ENCODE peak calls at places on chromosomes 2 and 18, in ten cellular contexts. One of them, this sample, is unnamed.
A peak's percentile ranks its signal among the peaks of the same experiment; 100 is the strongest.

GRCh38 chr2:23624378-23624777 is 239.4 kb downstream of the KLHL29 start:
- DNase-seq in left lung: no peak
- DNase-seq in adrenal gland: no peak
- DNase-seq in pancreas: no peak
- DNase-seq in AG10803: no peak
- DNase-seq in heart left ventricle: no peak
- DNase-seq in astrocyte of the spinal cord: no peak
- DNase-seq in thyroid gland: no peak
- DNase-seq in HL-60: no peak
- DNase-seq in heart right ventricle: no peak
- DNase-seq in this sample: no peak

GRCh38 chr2:190766581-190766980 is 114.0 kb upstream of the GLS start:
- DNase-seq in left lung: no peak
- DNase-seq in adrenal gland: no peak
- DNase-seq in pancreas: no peak
- DNase-seq in AG10803: no peak
- DNase-seq in heart left ventricle: no peak
- DNase-seq in astrocyte of the spinal cord: no peak
- DNase-seq in thyroid gland: no peak
- DNase-seq in HL-60: no peak
- DNase-seq in heart right ventricle: no peak
- DNase-seq in this sample: no peak

GRCh38 chr2:234595829-234596228 is 98.9 kb upstream of the ARL4C start:
- DNase-seq in left lung: no peak
- DNase-seq in adrenal gland: no peak
- DNase-seq in pancreas: no peak
- DNase-seq in AG10803: peak; percentile 85
- DNase-seq in heart left ventricle: no peak
- DNase-seq in astrocyte of the spinal cord: peak; percentile 85
- DNase-seq in thyroid gland: no peak
- DNase-seq in HL-60: no peak
- DNase-seq in heart right ventricle: no peak
- DNase-seq in this sample: no peak

GRCh38 chr2:28639836-28640235 is 111.8 kb upstream of the PPP1CB start:
- DNase-seq in left lung: no peak
- DNase-seq in adrenal gland: no peak
- DNase-seq in pancreas: no peak
- DNase-seq in AG10803: no peak
- DNase-seq in heart left ventricle: no peak
- DNase-seq in astrocyte of the spinal cord: peak; percentile 49
- DNase-seq in thyroid gland: peak; percentile 38
- DNase-seq in HL-60: no peak
- DNase-seq in heart right ventricle: no peak
- DNase-seq in this sample: no peak

GRCh38 chr2:42913280-42913878 is 121.0 kb upstream of the HAAO start:
- DNase-seq in left lung: no peak
- DNase-seq in adrenal gland: no peak
- DNase-seq in pancreas: no peak
- DNase-seq in AG10803: no peak
- DNase-seq in heart left ventricle: no peak
- DNase-seq in astrocyte of the spinal cord: no peak
- DNase-seq in thyroid gland: no peak
- DNase-seq in HL-60: no peak
- DNase-seq in heart right ventricle: no peak
- DNase-seq in this sample: no peak

GRCh38 chr18:22538463-22538862 is 120.7 kb upstream of the CTAGE1 start:
- DNase-seq in left lung: no peak
- DNase-seq in adrenal gland: peak; percentile 21
- DNase-seq in pancreas: no peak
- DNase-seq in AG10803: peak; percentile 91
- DNase-seq in heart left ventricle: peak; percentile 74
- DNase-seq in astrocyte of the spinal cord: peak; percentile 54
- DNase-seq in thyroid gland: peak; percentile 12
- DNase-seq in HL-60: no peak
- DNase-seq in heart right ventricle: peak; percentile 63
- DNase-seq in this sample: no peak

GRCh38 chr18:76144844-76145243 is 350.2 kb downstream of the ZNF516 start:
- DNase-seq in left lung: peak; percentile 65
- DNase-seq in adrenal gland: no peak
- DNase-seq in pancreas: no peak
- DNase-seq in AG10803: no peak
- DNase-seq in heart left ventricle: no peak
- DNase-seq in astrocyte of the spinal cord: no peak
- DNase-seq in thyroid gland: no peak
- DNase-seq in HL-60: no peak
- DNase-seq in heart right ventricle: no peak
- DNase-seq in this sample: no peak

GRCh38 chr2:132793532-132793931 is 123.5 kb upstream of the LYPD1 start:
- DNase-seq in left lung: peak; percentile 24
- DNase-seq in adrenal gland: no peak
- DNase-seq in pancreas: no peak
- DNase-seq in AG10803: no peak
- DNase-seq in heart left ventricle: no peak
- DNase-seq in astrocyte of the spinal cord: no peak
- DNase-seq in thyroid gland: no peak
- DNase-seq in HL-60: no peak
- DNase-seq in heart right ventricle: no peak
- DNase-seq in this sample: no peak

GRCh38 chr2:195536863-195537262 is 120.2 kb upstream of the SLC39A10 start:
- DNase-seq in left lung: no peak
- DNase-seq in adrenal gland: peak; percentile 8
- DNase-seq in pancreas: no peak
- DNase-seq in AG10803: no peak
- DNase-seq in heart left ventricle: no peak
- DNase-seq in astrocyte of the spinal cord: no peak
- DNase-seq in thyroid gland: no peak
- DNase-seq in HL-60: no peak
- DNase-seq in heart right ventricle: no peak
- DNase-seq in this sample: no peak

GRCh38 chr2:27071990-27072830 is 756 bp upstream of the OST4 start:
- DNase-seq in left lung: no peak
- DNase-seq in adrenal gland: no peak
- DNase-seq in pancreas: peak; percentile 68
- DNase-seq in AG10803: no peak
- DNase-seq in heart left ventricle: peak; percentile 78
- DNase-seq in astrocyte of the spinal cord: peak; percentile 87
- DNase-seq in thyroid gland: peak; percentile 48
- DNase-seq in HL-60: no peak
- DNase-seq in heart right ventricle: peak; percentile 86
- DNase-seq in this sample: peak; percentile 88

GRCh38 chr2:187594801-187595200 is 40.6 kb upstream of the TFPI start:
- DNase-seq in left lung: no peak
- DNase-seq in adrenal gland: no peak
- DNase-seq in pancreas: no peak
- DNase-seq in AG10803: no peak
- DNase-seq in heart left ventricle: no peak
- DNase-seq in astrocyte of the spinal cord: peak; percentile 35
- DNase-seq in thyroid gland: no peak
- DNase-seq in HL-60: no peak
- DNase-seq in heart right ventricle: no peak
- DNase-seq in this sample: no peak
- TF ChIP-seq CTCF in left lung: no peak
- TF ChIP-seq CTCF in adrenal gland: peak; percentile 24
- TF ChIP-seq CTCF in pancreas: no peak
- TF ChIP-seq CTCF in AG10803: no peak
- TF ChIP-seq CTCF in heart left ventricle: no peak
- TF ChIP-seq CTCF in astrocyte of the spinal cord: no peak
- TF ChIP-seq CTCF in thyroid gland: no peak
- TF ChIP-seq CTCF in HL-60: no peak
- TF ChIP-seq CTCF in heart right ventricle: no peak
- TF ChIP-seq CTCF in this sample: peak; percentile 14

GRCh38 chr2:109266998-109267854 is 138.2 kb downstream of the SH3RF3 start:
- DNase-seq in left lung: no peak
- DNase-seq in adrenal gland: peak; percentile 28
- DNase-seq in pancreas: no peak
- DNase-seq in AG10803: no peak
- DNase-seq in heart left ventricle: no peak
- DNase-seq in astrocyte of the spinal cord: no peak
- DNase-seq in thyroid gland: no peak
- DNase-seq in HL-60: peak; percentile 54
- DNase-seq in heart right ventricle: no peak
- DNase-seq in this sample: no peak

GRCh38 chr2:109265953-109266352 is 136.9 kb downstream of the SH3RF3 start:
- DNase-seq in left lung: no peak
- DNase-seq in adrenal gland: no peak
- DNase-seq in pancreas: no peak
- DNase-seq in AG10803: no peak
- DNase-seq in heart left ventricle: no peak
- DNase-seq in astrocyte of the spinal cord: no peak
- DNase-seq in thyroid gland: no peak
- DNase-seq in HL-60: no peak
- DNase-seq in heart right ventricle: no peak
- DNase-seq in this sample: no peak

GRCh38 chr2:109266511-109266910 is 137.5 kb downstream of the SH3RF3 start:
- DNase-seq in left lung: no peak
- DNase-seq in adrenal gland: no peak
- DNase-seq in pancreas: no peak
- DNase-seq in AG10803: no peak
- DNase-seq in heart left ventricle: no peak
- DNase-seq in astrocyte of the spinal cord: no peak
- DNase-seq in thyroid gland: no peak
- DNase-seq in HL-60: no peak
- DNase-seq in heart right ventricle: no peak
- DNase-seq in this sample: no peak

GRCh38 chr2:109265369-109265768 is 136.4 kb downstream of the SH3RF3 start:
- DNase-seq in left lung: no peak
- DNase-seq in adrenal gland: no peak
- DNase-seq in pancreas: no peak
- DNase-seq in AG10803: no peak
- DNase-seq in heart left ventricle: no peak
- DNase-seq in astrocyte of the spinal cord: no peak
- DNase-seq in thyroid gland: no peak
- DNase-seq in HL-60: no peak
- DNase-seq in heart right ventricle: no peak
- DNase-seq in this sample: no peak

DNA sequence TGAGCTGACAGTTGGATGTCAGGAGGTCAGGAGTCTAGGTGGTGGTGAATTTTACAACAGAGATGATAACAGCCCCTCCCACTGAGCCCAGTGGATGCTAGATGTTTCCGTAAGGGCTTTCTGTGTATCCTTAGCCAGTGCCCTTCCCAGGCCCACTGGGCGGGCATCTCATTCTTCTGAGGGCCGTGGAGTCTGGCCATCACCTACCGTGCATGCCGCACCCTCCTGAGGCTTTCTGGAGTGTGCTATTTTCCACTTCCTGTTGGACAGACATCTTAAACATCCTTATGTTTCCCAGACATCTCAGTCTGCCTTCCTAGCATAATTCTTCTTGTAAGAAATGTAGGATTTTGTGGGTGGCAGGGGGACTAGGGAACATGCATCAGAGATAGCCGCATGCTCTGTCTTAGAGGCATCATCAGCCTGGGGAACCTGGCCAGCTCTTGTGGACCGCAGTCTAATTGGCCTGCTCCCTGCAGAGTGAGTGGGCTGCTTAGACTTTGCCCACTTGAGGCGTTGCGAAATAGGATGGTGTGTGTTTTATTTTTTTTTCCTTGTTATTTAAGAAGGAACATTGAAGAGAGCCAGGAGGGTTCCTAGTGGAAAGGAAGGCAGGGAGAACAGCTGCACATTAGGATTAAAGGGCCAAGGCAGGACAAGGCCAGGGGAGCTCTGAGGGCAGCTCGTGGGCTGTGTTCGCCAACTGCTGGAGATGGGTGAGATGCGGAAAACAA is 135.8 kb downstream of the SH3RF3 start:
- DNase-seq in left lung: no peak
- DNase-seq in adrenal gland: no peak
- DNase-seq in pancreas: no peak
- DNase-seq in AG10803: peak; percentile 75
- DNase-seq in heart left ventricle: no peak
- DNase-seq in astrocyte of the spinal cord: peak; percentile 76
- DNase-seq in thyroid gland: peak; percentile 71
- DNase-seq in HL-60: no peak
- DNase-seq in heart right ventricle: no peak
- DNase-seq in this sample: no peak
- H3K4me3 ChIP-seq in left lung: no peak overlapping the region
- H3K4me3 ChIP-seq in adrenal gland: no peak overlapping the region
- H3K4me3 ChIP-seq in pancreas: no peak overlapping the region
- H3K4me3 ChIP-seq in AG10803: no peak overlapping the region
- H3K4me3 ChIP-seq in heart left ventricle: no peak overlapping the region
- H3K4me3 ChIP-seq in astrocyte of the spinal cord: no peak overlapping the region
- H3K4me3 ChIP-seq in thyroid gland: no peak overlapping the region
- H3K4me3 ChIP-seq in HL-60: no peak overlapping the region
- H3K4me3 ChIP-seq in heart right ventricle: no peak overlapping the region
- H3K4me3 ChIP-seq in this sample: no peak overlapping the region

GRCh38 chr2:241102239-241102803 is at the start of gene MTERF4:
- DNase-seq in left lung: peak; percentile 97
- DNase-seq in adrenal gland: peak; percentile 89
- DNase-seq in pancreas: peak; percentile 88
- DNase-seq in AG10803: peak; percentile 73
- DNase-seq in heart left ventricle: peak; percentile 90
- DNase-seq in astrocyte of the spinal cord: peak; percentile 84
- DNase-seq in thyroid gland: peak; percentile 92
- DNase-seq in HL-60: peak; percentile 73
- DNase-seq in heart right ventricle: peak; percentile 85
- DNase-seq in this sample: peak; percentile 91
- TF ChIP-seq CTCF in left lung: no peak
- TF ChIP-seq CTCF in adrenal gland: no peak
- TF ChIP-seq CTCF in pancreas: no peak
- TF ChIP-seq CTCF in AG10803: no peak
- TF ChIP-seq CTCF in heart left ventricle: no peak
- TF ChIP-seq CTCF in astrocyte of the spinal cord: no peak
- TF ChIP-seq CTCF in thyroid gland: no peak
- TF ChIP-seq CTCF in HL-60: no peak
- TF ChIP-seq CTCF in heart right ventricle: no peak
- TF ChIP-seq CTCF in this sample: no peak

GRCh38 chr2:170822292-170822884 is 5.7 kb downstream of the GAD1 start:
- DNase-seq in left lung: no peak
- DNase-seq in adrenal gland: no peak
- DNase-seq in pancreas: no peak
- DNase-seq in AG10803: no peak
- DNase-seq in heart left ventricle: no peak
- DNase-seq in astrocyte of the spinal cord: no peak
- DNase-seq in thyroid gland: no peak
- DNase-seq in HL-60: no peak
- DNase-seq in heart right ventricle: no peak
- DNase-seq in this sample: no peak
- H3K4me3 ChIP-seq in left lung: no peak overlapping the region
- H3K4me3 ChIP-seq in adrenal gland: no peak overlapping the region
- H3K4me3 ChIP-seq in pancreas: no peak overlapping the region
- H3K4me3 ChIP-seq in AG10803: no peak overlapping the region
- H3K4me3 ChIP-seq in heart left ventricle: peak overlapping the region; percentile 23
- H3K4me3 ChIP-seq in astrocyte of the spinal cord: no peak overlapping the region
- H3K4me3 ChIP-seq in thyroid gland: peak overlapping the region; percentile 6
- H3K4me3 ChIP-seq in HL-60: no peak overlapping the region
- H3K4me3 ChIP-seq in heart right ventricle: peak overlapping the region; percentile 39
- H3K4me3 ChIP-seq in this sample: peak overlapping the region; percentile 50

DNA sequence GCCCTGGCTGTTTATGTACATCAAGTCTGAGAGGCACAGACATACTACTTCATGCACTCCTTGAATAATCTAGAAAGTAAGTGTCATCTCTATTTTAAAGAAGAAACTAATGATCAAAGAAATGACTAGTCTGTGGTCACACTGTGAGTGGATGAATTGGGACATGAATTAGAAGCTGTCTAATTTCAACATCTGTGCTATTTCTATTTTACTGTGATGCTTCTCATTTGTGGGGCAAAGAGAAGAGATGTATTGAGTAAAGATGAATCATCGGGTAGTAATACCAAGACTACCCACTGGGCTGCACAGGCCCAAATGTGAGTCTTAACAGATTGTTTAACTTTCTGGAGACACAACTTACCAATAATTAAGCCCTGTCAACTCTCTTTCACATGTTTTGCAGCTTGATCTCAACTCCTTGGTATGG is 42.4 kb upstream of the MTIF2 start:
- DNase-seq in left lung: no peak
- DNase-seq in adrenal gland: no peak
- DNase-seq in pancreas: no peak
- DNase-seq in AG10803: peak; percentile 73
- DNase-seq in heart left ventricle: no peak
- DNase-seq in astrocyte of the spinal cord: peak; percentile 64
- DNase-seq in thyroid gland: no peak
- DNase-seq in HL-60: peak; percentile 57
- DNase-seq in heart right ventricle: no peak
- DNase-seq in this sample: no peak
- TF ChIP-seq CTCF in left lung: no peak
- TF ChIP-seq CTCF in adrenal gland: no peak
- TF ChIP-seq CTCF in pancreas: no peak
- TF ChIP-seq CTCF in AG10803: peak; percentile 56
- TF ChIP-seq CTCF in heart left ventricle: no peak
- TF ChIP-seq CTCF in astrocyte of the spinal cord: peak; percentile 40
- TF ChIP-seq CTCF in thyroid gland: no peak
- TF ChIP-seq CTCF in HL-60: peak; percentile 13
- TF ChIP-seq CTCF in heart right ventricle: no peak
- TF ChIP-seq CTCF in this sample: peak; percentile 9

This sample was measured in ascending aorta.